ENCODE peak calls at places on chromosome 19, in four cellular contexts. One of them, this sample, is unnamed.

GRCh38 chr19:54448037-54448773 is 794 bp upstream of the LENG8 start:
- DNase-seq in GM12878: no peak
- DNase-seq in HL-60: peak
- DNase-seq in K562: peak
- DNase-seq in this sample: no peak

GRCh38 chr19:55563261-55563690 is 17.4 kb downstream of the ZNF579 start:
- DNase-seq in GM12878: no peak
- DNase-seq in HL-60: no peak
- DNase-seq in K562: no peak
- DNase-seq in this sample: no peak

GRCh38 chr19:927044-927706 is 1.3 kb downstream of the ARID3A start:
- DNase-seq in GM12878: no peak
- DNase-seq in HL-60: no peak
- DNase-seq in K562: peak
- DNase-seq in this sample: no peak

GRCh38 chr19:4534836-4535658 is at the start of gene PLIN5:
- DNase-seq in GM12878: peak
- DNase-seq in HL-60: peak
- DNase-seq in K562: peak
- DNase-seq in this sample: peak

GRCh38 chr19:1765182-1765903 is 12.0 kb downstream of the ONECUT3 start:
- DNase-seq in GM12878: no peak
- DNase-seq in HL-60: no peak
- DNase-seq in K562: no peak
- DNase-seq in this sample: no peak

GRCh38 chr19:48954011-48954594 is 572 bp upstream of the BAX start:
- DNase-seq in GM12878: no peak
- DNase-seq in HL-60: no peak
- DNase-seq in K562: no peak
- DNase-seq in this sample: no peak

GRCh38 chr19:55172741-55173140 is 6.3 kb upstream of the DNAAF3 start:
- DNase-seq in GM12878: no peak
- DNase-seq in HL-60: no peak
- DNase-seq in K562: no peak
- DNase-seq in this sample: no peak

GRCh38 chr19:33295621-33296472 is 6.5 kb downstream of the CEBPA start:
- DNase-seq in GM12878: no peak
- DNase-seq in HL-60: peak
- DNase-seq in K562: no peak
- DNase-seq in this sample: no peak

GRCh38 chr19:7982103-7982502 is 23.3 kb downstream of the ELAVL1 start:
- DNase-seq in GM12878: no peak
- DNase-seq in HL-60: no peak
- DNase-seq in K562: no peak
- DNase-seq in this sample: no peak

GRCh38 chr19:38392707-38393308 is 4.3 kb downstream of the SPRED3 start:
- DNase-seq in GM12878: no peak
- DNase-seq in HL-60: no peak
- DNase-seq in K562: peak
- DNase-seq in this sample: no peak

GRCh38 chr19:41409288-41409687 is 11.7 kb downstream of the BCKDHA start:
- DNase-seq in GM12878: no peak
- DNase-seq in HL-60: no peak
- DNase-seq in K562: peak
- DNase-seq in this sample: no peak

GRCh38 chr19:38384209-38385027 is 3.4 kb downstream of the GGN start:
- DNase-seq in GM12878: no peak
- DNase-seq in HL-60: no peak
- DNase-seq in K562: peak
- DNase-seq in this sample: no peak

GRCh38 chr19:9793051-9793591 is 24.6 kb upstream of the ZNF846 start:
- DNase-seq in GM12878: no peak
- DNase-seq in HL-60: no peak
- DNase-seq in K562: peak
- DNase-seq in this sample: no peak

GRCh38 chr19:52695996-52696395 is 38.8 kb downstream of the ZNF611 start:
- DNase-seq in GM12878: no peak
- DNase-seq in HL-60: no peak
- DNase-seq in K562: no peak
- DNase-seq in this sample: no peak

GRCh38 chr19:56567274-56568120 is at the start of gene ZNF470:
- DNase-seq in GM12878: peak
- DNase-seq in HL-60: peak
- DNase-seq in K562: peak
- DNase-seq in this sample: peak

GRCh38 chr19:4575978-4576933 is 16.8 kb upstream of the SEMA6B start:
- DNase-seq in GM12878: no peak
- DNase-seq in HL-60: peak
- DNase-seq in K562: peak
- DNase-seq in this sample: peak

GRCh38 chr19:48683349-48683748 is 10.5 kb upstream of the NTN5 start:
- DNase-seq in GM12878: no peak
- DNase-seq in HL-60: no peak
- DNase-seq in K562: no peak
- DNase-seq in this sample: no peak

GRCh38 chr19:49506575-49507105 is 5.8 kb upstream of the FCGRT start:
- DNase-seq in GM12878: no peak
- DNase-seq in HL-60: peak
- DNase-seq in K562: peak
- DNase-seq in this sample: peak

GRCh38 chr19:4581381-4582111 is 22.1 kb upstream of the SEMA6B start:
- DNase-seq in GM12878: no peak
- DNase-seq in HL-60: no peak
- DNase-seq in K562: peak
- DNase-seq in this sample: no peak

GRCh38 chr19:41226874-41227390 is 7.9 kb downstream of the AXL start:
- DNase-seq in GM12878: no peak
- DNase-seq in HL-60: no peak
- DNase-seq in K562: no peak
- DNase-seq in this sample: no peak

GRCh38 chr19:41861098-41861768 is 1.2 kb downstream of the RPS19 start:
- DNase-seq in GM12878: no peak
- DNase-seq in HL-60: peak
- DNase-seq in K562: peak
- DNase-seq in this sample: no peak

GRCh38 chr19:18171605-18172327 is 1.8 kb upstream of the IFI30 start:
- DNase-seq in GM12878: no peak
- DNase-seq in HL-60: no peak
- DNase-seq in K562: peak
- DNase-seq in this sample: no peak

GRCh38 chr19:1280588-1281269 is 4.9 kb upstream of the EFNA2 start:
- DNase-seq in GM12878: no peak
- DNase-seq in HL-60: no peak
- DNase-seq in K562: no peak
- DNase-seq in this sample: no peak

GRCh38 chr19:12681074-12681987 is at the start of gene DHPS:
- DNase-seq in GM12878: peak
- DNase-seq in HL-60: peak
- DNase-seq in K562: peak
- DNase-seq in this sample: peak

GRCh38 chr19:9835507-9835949 is 410 bp downstream of the PIN1 start:
- DNase-seq in GM12878: no peak
- DNase-seq in HL-60: no peak
- DNase-seq in K562: no peak
- DNase-seq in this sample: no peak

GRCh38 chr19:55447421-55448174 is 4.5 kb upstream of the SHISA7 start:
- DNase-seq in GM12878: no peak
- DNase-seq in HL-60: peak
- DNase-seq in K562: peak
- DNase-seq in this sample: no peak

GRCh38 chr19:33677745-33678426 is 56.1 kb downstream of the CHST8 start:
- DNase-seq in GM12878: no peak
- DNase-seq in HL-60: no peak
- DNase-seq in K562: peak
- DNase-seq in this sample: no peak

GRCh38 chr19:511101-511841 is 4.0 kb downstream of the TPGS1 start:
- DNase-seq in GM12878: no peak
- DNase-seq in HL-60: peak
- DNase-seq in K562: no peak
- DNase-seq in this sample: no peak

GRCh38 chr19:57240311-57241090 is at the start of gene ZNF805:
- DNase-seq in GM12878: peak
- DNase-seq in HL-60: peak
- DNase-seq in K562: peak
- DNase-seq in this sample: peak

GRCh38 chr19:4866595-4867424 is 657 bp downstream of the PLIN3 start:
- DNase-seq in GM12878: no peak
- DNase-seq in HL-60: peak
- DNase-seq in K562: peak
- DNase-seq in this sample: no peak

GRCh38 chr19:5434970-5435641 is 20.1 kb upstream of the ZNRF4 start:
- DNase-seq in GM12878: no peak
- DNase-seq in HL-60: no peak
- DNase-seq in K562: peak
- DNase-seq in this sample: no peak

GRCh38 chr19:38229585-38230073 is 5.6 kb upstream of the DPF1 start:
- DNase-seq in GM12878: no peak
- DNase-seq in HL-60: peak
- DNase-seq in K562: peak
- DNase-seq in this sample: peak

GRCh38 chr19:620166-620862 is 13.0 kb downstream of the POLRMT start:
- DNase-seq in GM12878: no peak
- DNase-seq in HL-60: no peak
- DNase-seq in K562: no peak
- DNase-seq in this sample: no peak

GRCh38 chr19:1027020-1027952 is 878 bp downstream of the CNN2 start:
- DNase-seq in GM12878: no peak
- DNase-seq in HL-60: peak
- DNase-seq in K562: peak
- DNase-seq in this sample: no peak

GRCh38 chr19:37963190-37963947 is 56.4 kb downstream of the SIPA1L3 start:
- DNase-seq in GM12878: no peak
- DNase-seq in HL-60: peak
- DNase-seq in K562: no peak
- DNase-seq in this sample: no peak

GRCh38 chr19:38277549-38277948 is 13.2 kb downstream of the SPINT2 start:
- DNase-seq in GM12878: no peak
- DNase-seq in HL-60: no peak
- DNase-seq in K562: no peak
- DNase-seq in this sample: no peak

DNA sequence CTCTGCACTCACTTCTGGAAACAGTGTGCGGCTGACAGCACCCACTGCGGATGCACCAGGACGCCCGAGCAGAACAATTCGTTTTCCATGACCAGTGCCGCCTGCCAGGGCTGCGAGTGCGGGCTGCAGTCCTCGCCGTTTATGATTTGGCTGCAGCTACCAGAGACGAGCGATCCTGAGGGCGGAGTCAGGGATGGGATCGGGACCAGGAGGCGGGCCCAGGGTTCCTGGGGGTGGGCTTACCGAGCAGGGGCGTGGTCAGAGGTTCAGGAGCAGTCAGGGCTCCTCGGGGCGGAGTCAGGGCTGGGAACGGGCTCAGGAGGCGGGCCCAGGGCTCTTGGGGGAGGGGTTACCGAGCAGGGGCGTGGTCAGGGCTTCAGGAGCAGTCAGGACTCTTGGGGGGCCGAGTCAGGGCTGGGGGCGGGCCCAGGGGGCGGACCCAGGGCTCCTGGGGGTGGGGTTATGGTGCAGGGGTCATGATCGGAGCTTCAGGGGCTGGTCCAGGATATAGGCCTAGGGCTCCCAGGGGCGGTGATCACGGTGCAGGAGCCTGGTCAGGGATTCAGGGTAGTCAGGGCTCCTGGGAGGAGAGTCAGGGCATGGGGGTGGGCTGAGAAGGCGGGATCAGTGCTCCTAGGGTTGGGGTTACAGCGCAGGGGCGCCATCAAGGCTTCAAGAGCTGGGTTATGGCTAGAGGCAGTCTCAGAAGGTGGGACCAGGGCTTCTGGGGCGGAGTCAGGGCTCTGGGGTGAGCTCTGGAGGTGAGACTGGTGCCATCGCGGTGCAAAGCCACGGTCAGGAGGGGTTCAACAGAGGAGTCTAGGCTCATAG is 1.7 kb downstream of the KLK4 start:
- DNase-seq in GM12878: no peak
- DNase-seq in HL-60: no peak
- DNase-seq in K562: peak
- DNase-seq in this sample: peak
- TF ChIP-seq SPI1 in GM12878: no peak
- TF ChIP-seq SPI1 in HL-60: no peak
- TF ChIP-seq SPI1 in K562: no peak
- TF ChIP-seq SPI1 in this sample: no peak

GRCh38 chr19:47618771-47619170 is 9.8 kb downstream of the BICRA start:
- DNase-seq in GM12878: no peak
- DNase-seq in HL-60: no peak
- DNase-seq in K562: no peak
- DNase-seq in this sample: no peak
- TF ChIP-seq SPI1 in GM12878: no peak
- TF ChIP-seq SPI1 in HL-60: no peak
- TF ChIP-seq SPI1 in K562: no peak
- TF ChIP-seq SPI1 in this sample: no peak

GRCh38 chr19:44762033-44762432 is 13.5 kb downstream of the BCL3 start:
- DNase-seq in GM12878: no peak
- DNase-seq in HL-60: no peak
- DNase-seq in K562: no peak
- DNase-seq in this sample: no peak
- TF ChIP-seq SPI1 in GM12878: no peak
- TF ChIP-seq SPI1 in HL-60: no peak
- TF ChIP-seq SPI1 in K562: no peak
- TF ChIP-seq SPI1 in this sample: no peak

GRCh38 chr19:29404951-29405727 is 120.7 kb upstream of the VSTM2B start:
- DNase-seq in GM12878: no peak
- DNase-seq in HL-60: no peak
- DNase-seq in K562: no peak
- DNase-seq in this sample: no peak

GRCh38 chr19:29397748-29398147 is 128.0 kb upstream of the VSTM2B start:
- DNase-seq in GM12878: no peak
- DNase-seq in HL-60: no peak
- DNase-seq in K562: no peak
- DNase-seq in this sample: no peak

GRCh38 chr19:29404015-29404414 is 121.8 kb upstream of the VSTM2B start:
- DNase-seq in GM12878: no peak
- DNase-seq in HL-60: no peak
- DNase-seq in K562: no peak
- DNase-seq in this sample: no peak

GRCh38 chr19:29401712-29402421 is 123.9 kb upstream of the VSTM2B start:
- DNase-seq in GM12878: no peak
- DNase-seq in HL-60: no peak
- DNase-seq in K562: no peak
- DNase-seq in this sample: no peak

GRCh38 chr19:29400917-29401711 is 124.7 kb upstream of the VSTM2B start:
- DNase-seq in GM12878: peak
- DNase-seq in HL-60: no peak
- DNase-seq in K562: peak
- DNase-seq in this sample: no peak
- TF ChIP-seq SPI1 in GM12878: no peak
- TF ChIP-seq SPI1 in HL-60: no peak
- TF ChIP-seq SPI1 in K562: no peak
- TF ChIP-seq SPI1 in this sample: no peak